ENCODE peak calls at places on chromosomes 5 and 9, in eight cellular contexts. W is anterior cingulate cortex; S is activated T-cell treated with anti-CD3 and anti-CD28 coated beads for 4 hours; M is GM13976; F is NCI-H774; Y is ACHN; A is activated naive CD8-positive, alpha-beta T cell treated with anti-CD3 and anti-CD28 coated beads for 36 hours; C is stimulated activated effector memory CD8-positive, alpha-beta T cell treated with anti-CD3 and anti-CD28 coated beads, Interleukin-12 subunit alpha, Interleukin-12 subunit beta, amount 100 ng/mL, for 72 hours. J is an unnamed sample.
A peak's percentile ranks its signal among the peaks of the same experiment; 100 is the strongest.

GRCh38 chr9:37801287-37801850 is 772 bp downstream of the DCAF10 start:
- DNase-seq in A (peak; percentile 54), M (peak; percentile 65), F (no peak), C (peak; percentile 73), S (no peak), W (no peak), Y (peak; percentile 19), J (no peak)

GRCh38 chr5:138809391-138809790 is 56.2 kb downstream of the CTNNA1 start:
- DNase-seq in A (no peak), Y (no peak), M (no peak), F (no peak), S (no peak), W (no peak), C (no peak), J (no peak)

GRCh38 chr5:135249658-135250057 is 149.4 kb downstream of the MACROH2A1 start:
- DNase-seq in F (no peak), W (no peak), S (no peak), A (no peak), Y (no peak), M (no peak), C (peak; percentile 30), J (no peak)

GRCh38 chr5:1312993-1313833 is 18.3 kb upstream of the TERT start:
- DNase-seq in W (no peak), Y (no peak), A (peak; percentile 39), F (no peak), S (no peak), C (peak; percentile 63), M (peak; percentile 75), J (no peak)

GRCh38 chr5:105953616-105954015 is 1717.1 kb downstream of the EFNA5 start:
- DNase-seq in F (peak; percentile 69), Y (no peak), A (no peak), C (no peak), M (no peak), W (no peak), S (no peak), J (no peak)

GRCh38 chr9:77816641-77817341 is 168.7 kb upstream of the GNA14 start:
- DNase-seq in Y (no peak), C (no peak), F (no peak), A (no peak), M (no peak), S (no peak), W (no peak), J (no peak)

GRCh38 chr9:127875306-127875966 is 2.0 kb downstream of the AK1 start:
- DNase-seq in A (no peak), M (no peak), Y (no peak), F (no peak), W (no peak), S (no peak), C (no peak), J (no peak)

GRCh38 chr9:2967779-2968178 is 123.9 kb upstream of the PUM3 start:
- DNase-seq in W (no peak), M (no peak), S (no peak), F (no peak), A (no peak), Y (no peak), C (no peak), J (no peak)

GRCh38 chr5:180367300-180367699 is 14.2 kb upstream of the GFPT2 start:
- DNase-seq in Y (no peak), C (peak; percentile 65), F (no peak), S (no peak), M (no peak), A (no peak), W (no peak), J (no peak)

GRCh38 chr9:116152941-116153764 is 438 bp upstream of the PAPPA start:
- DNase-seq in S (no peak), M (no peak), F (peak; percentile 22), W (no peak), Y (peak; percentile 33), C (no peak), A (no peak), J (no peak)

GRCh38 chr5:179599566-179599965 is 23.9 kb downstream of the HNRNPH1 start:
- DNase-seq in W (no peak), F (no peak), A (no peak), C (no peak), Y (no peak), M (no peak), S (no peak), J (no peak)

GRCh38 chr5:103224118-103224893 is 34.3 kb upstream of the MACIR start:
- DNase-seq in S (peak; percentile 1), Y (peak; percentile 65), M (peak; percentile 51), A (peak; percentile 32), F (no peak), C (no peak), W (no peak), J (no peak)

GRCh38 chr5:148912714-148913398 is 86.4 kb downstream of the ADRB2 start:
- DNase-seq in Y (peak; percentile 92), M (no peak), F (no peak), C (no peak), W (no peak), A (no peak), S (no peak), J (no peak)

GRCh38 chr9:68708089-68708488 is 3.0 kb downstream of the PIP5K1B start:
- DNase-seq in S (no peak), M (no peak), W (no peak), Y (no peak), A (no peak), C (no peak), F (no peak), J (no peak)

GRCh38 chr5:119398713-119399492 is 43.1 kb downstream of the TNFAIP8 start:
- DNase-seq in S (no peak), M (no peak), F (no peak), C (no peak), A (no peak), W (no peak), Y (peak; percentile 78), J (no peak)

GRCh38 chr5:122713026-122713425 is 61.9 kb upstream of the SNX2 start:
- DNase-seq in F (no peak), W (no peak), Y (no peak), M (no peak), S (no peak), C (no peak), A (no peak), J (no peak)

GRCh38 chr5:90383903-90384302 is 25.7 kb downstream of the CETN3 start:
- DNase-seq in Y (no peak), A (no peak), F (no peak), S (no peak), W (no peak), C (no peak), M (no peak), J (no peak)